ENCODE peak calls at places on chromosomes 2 and 18, in ten cellular contexts. V, C, P, E, A, T, G, D, Z and W are unnamed samples.

GRCh38 chr2:125526093-125526492 is 1129.9 kb upstream of the GYPC start:
- DNase-seq in V (no peak), C (no peak), P (no peak), E (no peak), A (no peak), T (no peak), G (no peak), D (no peak), Z (no peak), W (no peak)

GRCh38 chr2:42297322-42297936 is 63.6 kb downstream of the COX7A2L start:
- DNase-seq in V (no peak), C (no peak), P (no peak), E (peak), A (no peak), T (no peak), G (no peak), D (no peak), Z (no peak), W (no peak)

GRCh38 chr2:230578106-230578505 is 134.5 kb upstream of the CAB39 start:
- DNase-seq in V (no peak), C (no peak), P (no peak), E (no peak), A (no peak), T (no peak), G (no peak), D (no peak), Z (no peak), W (no peak)

GRCh38 chr2:63486861-63487290 is 101.4 kb downstream of the WDPCP start:
- DNase-seq in V (no peak), C (no peak), P (no peak), E (no peak), A (no peak), T (no peak), G (no peak), D (no peak), Z (no peak), W (no peak)

GRCh38 chr18:32771169-32771751 is 1.6 kb downstream of the KLHL14 start:
- DNase-seq in V (no peak), C (no peak), P (no peak), E (peak), A (no peak), T (no peak), G (no peak), D (no peak), Z (peak), W (peak)

GRCh38 chr2:153387203-153387602 is 91.4 kb downstream of the RPRM start:
- DNase-seq in V (no peak), C (no peak), P (no peak), E (no peak), A (no peak), T (no peak), G (no peak), D (no peak), Z (no peak), W (no peak)

GRCh38 chr2:84494070-84494469 is 22.2 kb upstream of the DNAH6 start:
- DNase-seq in V (no peak), C (no peak), P (no peak), E (no peak), A (no peak), T (peak), G (no peak), D (no peak), Z (no peak), W (no peak)

GRCh38 chr2:100730290-100730868 is 89.6 kb upstream of the NPAS2 start:
- DNase-seq in V (peak), C (no peak), P (no peak), E (peak), A (peak), T (peak), G (peak), D (no peak), Z (no peak), W (peak)

GRCh38 chr2:52776571-52776970 is 991.0 kb upstream of the CHAC2 start:
- DNase-seq in V (no peak), C (no peak), P (no peak), E (no peak), A (no peak), T (peak), G (no peak), D (no peak), Z (no peak), W (no peak)

GRCh38 chr2:11872247-11872947 is 126.0 kb downstream of the LPIN1 start:
- DNase-seq in V (peak), C (no peak), P (no peak), E (no peak), A (no peak), T (peak), G (no peak), D (no peak), Z (no peak), W (no peak)

GRCh38 chr2:72028351-72028995 is 119.2 kb downstream of the CYP26B1 start:
- DNase-seq in V (no peak), C (peak), P (no peak), E (no peak), A (no peak), T (no peak), G (peak), D (no peak), Z (no peak), W (no peak)

GRCh38 chr2:232534940-232535735 is 4.4 kb upstream of the CHRNG start:
- DNase-seq in V (no peak), C (no peak), P (peak), E (no peak), A (no peak), T (no peak), G (no peak), D (no peak), Z (no peak), W (no peak)

GRCh38 chr2:215754546-215754945 is 258.8 kb downstream of the MREG start:
- DNase-seq in V (no peak), C (no peak), P (no peak), E (no peak), A (no peak), T (no peak), G (no peak), D (no peak), Z (no peak), W (no peak)

DNA sequence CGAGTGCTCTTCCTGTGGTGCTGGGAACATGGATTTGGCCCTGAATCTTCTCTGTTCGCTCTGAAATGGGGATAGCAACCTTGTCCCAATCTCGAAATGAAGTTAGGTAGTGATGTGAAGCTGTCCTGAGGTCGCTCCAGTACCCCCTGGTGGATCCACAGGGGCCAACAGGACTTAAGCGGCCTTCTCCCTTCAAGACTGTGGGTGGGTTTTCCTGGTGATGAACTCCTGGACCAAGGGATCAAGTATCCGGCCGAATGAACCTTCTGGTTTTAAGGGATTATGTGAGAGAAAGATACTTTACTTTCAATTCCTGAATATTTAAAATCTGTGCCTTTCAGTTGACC is 156.5 kb downstream of the NAPG start:
- DNase-seq in V (no peak), C (peak), P (no peak), E (peak), A (no peak), T (no peak), G (no peak), D (no peak), Z (no peak), W (no peak)
- TF ChIP-seq CTCF in V (no peak), C (no peak), P (no peak), E (peak), A (no peak), T (no peak), G (no peak), D (no peak), Z (no peak), W (no peak)

DNA sequence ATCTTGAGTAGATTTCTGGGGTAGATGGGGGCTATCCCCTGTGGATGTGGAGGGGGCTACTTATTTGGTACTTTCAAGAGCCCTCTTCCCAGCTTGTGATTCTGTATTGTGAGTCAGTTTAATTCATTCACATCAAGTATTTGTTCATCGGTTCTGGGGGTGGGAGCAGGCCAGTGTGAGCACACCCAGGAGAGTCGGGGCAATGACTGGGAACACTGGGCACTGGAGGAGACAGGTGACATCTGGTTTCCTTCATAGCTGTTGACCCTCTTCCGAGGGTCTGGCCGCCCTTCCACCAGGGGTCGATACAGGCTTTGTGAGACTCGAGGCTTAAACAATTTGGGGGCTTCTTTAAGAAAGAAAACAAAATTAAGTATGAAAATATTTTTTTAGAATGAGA is 2.5 kb upstream of the TOGARAM2 start:
- DNase-seq in V (no peak), C (no peak), P (no peak), E (no peak), A (no peak), T (no peak), G (no peak), D (no peak), Z (no peak), W (no peak)
- TF ChIP-seq CTCF in V (no peak), C (no peak), P (no peak), E (no peak), A (no peak), T (no peak), G (no peak), D (no peak), Z (no peak), W (no peak)

GRCh38 chr18:58580078-58580477 is 48.8 kb downstream of the ALPK2 start:
- DNase-seq in V (no peak), C (no peak), P (no peak), E (no peak), A (no peak), T (peak), G (no peak), D (no peak), Z (no peak), W (no peak)

GRCh38 chr18:58579561-58580047 is 49.3 kb downstream of the ALPK2 start:
- DNase-seq in V (peak), C (no peak), P (no peak), E (no peak), A (no peak), T (peak), G (no peak), D (no peak), Z (no peak), W (no peak)

GRCh38 chr18:58580623-58581022 is 48.3 kb downstream of the ALPK2 start:
- DNase-seq in V (peak), C (no peak), P (no peak), E (no peak), A (no peak), T (peak), G (no peak), D (no peak), Z (no peak), W (no peak)

GRCh38 chr18:58578835-58579560 is 49.9 kb downstream of the ALPK2 start:
- DNase-seq in V (peak), C (no peak), P (no peak), E (no peak), A (no peak), T (peak), G (no peak), D (no peak), Z (no peak), W (no peak)

GRCh38 chr18:58581265-58581664 is 47.6 kb downstream of the ALPK2 start:
- DNase-seq in V (peak), C (no peak), P (no peak), E (no peak), A (no peak), T (peak), G (no peak), D (no peak), Z (no peak), W (no peak)
- TF ChIP-seq CTCF in V (peak), C (no peak), P (no peak), E (no peak), A (no peak), T (peak), G (no peak), D (no peak), Z (no peak), W (no peak)

GRCh38 chr2:19850526-19851050 is 51.2 kb downstream of the TTC32 start:
- DNase-seq in V (no peak), C (peak), P (no peak), E (no peak), A (no peak), T (no peak), G (no peak), D (no peak), Z (no peak), W (no peak)

GRCh38 chr2:19850056-19850455 is 51.7 kb downstream of the TTC32 start:
- DNase-seq in V (no peak), C (peak), P (peak), E (no peak), A (no peak), T (no peak), G (no peak), D (no peak), Z (no peak), W (no peak)

GRCh38 chr2:19848029-19848750 is 53.6 kb downstream of the TTC32 start:
- DNase-seq in V (no peak), C (peak), P (no peak), E (no peak), A (no peak), T (no peak), G (no peak), D (no peak), Z (no peak), W (no peak)

GRCh38 chr2:19848952-19849351 is 52.8 kb downstream of the TTC32 start:
- DNase-seq in V (no peak), C (peak), P (no peak), E (no peak), A (no peak), T (no peak), G (no peak), D (no peak), Z (no peak), W (no peak)

DNA sequence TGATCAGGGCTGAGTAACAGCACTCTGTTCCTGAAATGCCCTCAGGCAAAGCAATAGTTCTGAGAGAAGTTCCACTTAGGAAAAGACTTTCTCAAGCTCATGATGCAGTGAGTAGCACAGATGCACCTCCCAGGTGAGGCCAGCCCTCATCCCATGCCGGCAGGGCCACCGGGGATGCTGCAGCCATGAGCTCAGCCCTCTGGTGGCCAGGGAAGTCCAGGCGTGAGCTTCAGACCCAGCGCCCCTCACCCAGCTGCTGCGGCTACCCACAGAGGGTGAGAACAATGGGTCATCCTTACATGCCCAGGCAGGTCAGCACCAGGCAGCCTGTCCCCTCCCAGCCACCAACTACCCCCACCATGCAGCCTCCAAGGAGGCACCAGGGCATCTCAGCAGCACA is 50.7 kb downstream of the TTC32 start:
- DNase-seq in V (no peak), C (peak), P (peak), E (no peak), A (no peak), T (no peak), G (no peak), D (no peak), Z (no peak), W (no peak)
- TF ChIP-seq CTCF in V (peak), C (peak), P (no peak), E (no peak), A (no peak), T (no peak), G (no peak), D (no peak), Z (no peak), W (no peak)

DNA sequence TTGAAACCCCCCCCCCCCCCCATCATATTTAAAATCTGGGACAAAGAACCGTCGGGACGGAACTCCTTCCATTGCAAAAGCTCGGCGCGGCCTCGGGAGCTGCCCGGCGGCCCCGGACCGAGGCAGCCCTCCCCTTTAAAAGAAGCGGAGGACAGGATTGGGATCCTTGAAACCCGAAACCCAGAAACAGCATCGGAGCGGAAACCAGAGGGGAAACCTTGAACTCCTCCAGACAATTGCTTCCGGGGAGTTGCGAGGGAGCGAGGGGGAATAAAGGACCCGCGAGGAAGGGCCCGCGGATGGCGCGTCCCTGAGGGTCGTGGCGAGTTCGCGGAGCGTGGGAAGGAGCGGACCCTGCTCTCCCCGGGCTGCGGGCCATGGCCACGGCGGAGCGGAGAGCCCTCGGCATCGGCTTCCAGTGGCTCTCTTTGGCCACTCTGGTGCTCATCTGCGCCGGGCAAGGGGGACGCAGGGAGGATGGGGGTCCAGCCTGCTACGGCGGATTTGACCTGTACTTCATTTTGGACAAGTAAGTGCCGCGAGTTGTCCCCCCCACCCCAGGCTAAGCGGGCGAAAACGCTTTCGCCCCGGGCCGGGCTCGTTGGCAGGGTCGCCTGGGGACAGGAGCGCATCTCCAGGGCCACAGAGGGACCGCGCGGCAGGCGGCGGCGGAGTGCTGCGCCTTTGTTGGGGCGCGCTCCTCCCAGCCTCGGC is at the start of gene ANTXR1:
- DNase-seq in V (peak), C (peak), P (peak), E (no peak), A (peak), T (peak), G (peak), D (peak), Z (peak), W (peak)
- TF ChIP-seq CTCF in V (no peak), C (peak), P (no peak), E (peak), A (no peak), T (no peak), G (peak), D (no peak), Z (peak), W (peak)

GRCh38 chr2:99067871-99068270 is 73.6 kb upstream of the C2orf15 start:
- DNase-seq in V (no peak), C (no peak), P (no peak), E (no peak), A (no peak), T (no peak), G (no peak), D (no peak), Z (no peak), W (no peak)

GRCh38 chr2:99066075-99066557 is 75.4 kb upstream of the C2orf15 start:
- DNase-seq in V (peak), C (no peak), P (no peak), E (peak), A (no peak), T (peak), G (no peak), D (no peak), Z (no peak), W (no peak)

GRCh38 chr2:99072556-99072955 is 69.0 kb upstream of the C2orf15 start:
- DNase-seq in V (no peak), C (no peak), P (no peak), E (no peak), A (no peak), T (no peak), G (no peak), D (no peak), Z (no peak), W (no peak)

DNA sequence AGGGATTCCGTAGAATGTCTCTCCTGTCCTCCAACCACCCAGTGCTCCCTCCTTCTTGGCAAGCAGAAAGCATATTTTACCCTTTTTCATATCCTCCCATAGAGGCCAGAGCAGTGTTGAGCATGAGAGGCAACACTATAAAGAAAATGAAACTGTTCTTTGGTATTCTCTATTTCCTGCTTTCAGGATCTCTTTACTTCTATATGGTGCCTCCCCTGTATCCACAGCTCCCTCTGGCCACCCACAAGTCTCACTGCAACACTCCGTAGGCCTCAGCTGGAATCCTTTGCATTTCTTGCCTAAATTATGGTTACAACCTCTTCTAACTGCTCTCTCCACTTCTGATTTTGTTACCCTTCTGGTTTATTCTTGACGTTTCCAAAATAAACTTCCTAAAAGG is 74.9 kb upstream of the C2orf15 start:
- DNase-seq in V (peak), C (no peak), P (no peak), E (peak), A (peak), T (peak), G (peak), D (no peak), Z (no peak), W (no peak)
- TF ChIP-seq CTCF in V (peak), C (no peak), P (peak), E (peak), A (no peak), T (peak), G (peak), D (no peak), Z (no peak), W (peak)

GRCh38 chr2:133262888-133263287 is 305.4 kb downstream of the NCKAP5 start:
- DNase-seq in V (no peak), C (no peak), P (no peak), E (no peak), A (no peak), T (no peak), G (no peak), D (no peak), Z (no peak), W (no peak)
- TF ChIP-seq CTCF in V (peak), C (peak), P (no peak), E (peak), A (no peak), T (peak), G (no peak), D (no peak), Z (no peak), W (no peak)

GRCh38 chr2:144521702-144522101 is 1.8 kb upstream of the ZEB2 start:
- DNase-seq in V (peak), C (no peak), P (no peak), E (no peak), A (no peak), T (no peak), G (no peak), D (no peak), Z (no peak), W (no peak)

GRCh38 chr2:144518744-144519596 is 949 bp downstream of the ZEB2 start:
- DNase-seq in V (no peak), C (no peak), P (no peak), E (peak), A (no peak), T (no peak), G (no peak), D (no peak), Z (peak), W (no peak)

GRCh38 chr2:144520718-144521487 is 984 bp upstream of the ZEB2 start:
- DNase-seq in V (peak), C (no peak), P (no peak), E (no peak), A (no peak), T (peak), G (no peak), D (no peak), Z (no peak), W (no peak)

GRCh38 chr2:144519597-144519933 is 354 bp downstream of the ZEB2 start:
- DNase-seq in V (no peak), C (no peak), P (no peak), E (no peak), A (no peak), T (no peak), G (no peak), D (no peak), Z (no peak), W (no peak)

GRCh38 chr2:144519934-144520717 is at the start of gene ZEB2:
- DNase-seq in V (peak), C (no peak), P (no peak), E (peak), A (peak), T (peak), G (no peak), D (no peak), Z (peak), W (peak)
- TF ChIP-seq CTCF in V (peak), C (peak), P (peak), E (peak), A (peak), T (peak), G (peak), D (peak), Z (peak), W (peak)

GRCh38 chr2:205686231-205687017 is 4.1 kb downstream of the NRP2 start:
- DNase-seq in V (peak), C (no peak), P (peak), E (no peak), A (no peak), T (peak), G (no peak), D (no peak), Z (peak), W (peak)
- TF ChIP-seq CTCF in V (no peak), C (peak), P (no peak), E (no peak), A (no peak), T (peak), G (no peak), D (no peak), Z (no peak), W (peak)